ENCODE peak calls at places on chromosome 19, in four cellular contexts. One of them, this sample, is unnamed.

GRCh38 chr19:10871711-10872550 is 578 bp downstream of the CARM1 start:
- DNase-seq in GM12878: no peak
- DNase-seq in HepG2: no peak
- DNase-seq in WTC11: peak
- DNase-seq in this sample: peak

GRCh38 chr19:508204-509150 is 1.2 kb downstream of the TPGS1 start:
- DNase-seq in GM12878: no peak
- DNase-seq in HepG2: no peak
- DNase-seq in WTC11: no peak
- DNase-seq in this sample: no peak

GRCh38 chr19:14775855-14776254 is 2.5 kb downstream of the ADGRE2 start:
- DNase-seq in GM12878: no peak
- DNase-seq in HepG2: no peak
- DNase-seq in WTC11: peak
- DNase-seq in this sample: peak

GRCh38 chr19:49431330-49431749 is 6.2 kb downstream of the GFY start:
- DNase-seq in GM12878: no peak
- DNase-seq in HepG2: no peak
- DNase-seq in WTC11: no peak
- DNase-seq in this sample: peak

GRCh38 chr19:11457115-11457514 is 21.7 kb downstream of the PRKCSH start:
- DNase-seq in GM12878: no peak
- DNase-seq in HepG2: no peak
- DNase-seq in WTC11: no peak
- DNase-seq in this sample: peak

GRCh38 chr19:50155520-50156109 is 7.5 kb downstream of the IZUMO2 start:
- DNase-seq in GM12878: no peak
- DNase-seq in HepG2: no peak
- DNase-seq in WTC11: peak
- DNase-seq in this sample: peak

GRCh38 chr19:28488006-28488405 is 724.9 kb downstream of the UQCRFS1 start:
- DNase-seq in GM12878: no peak
- DNase-seq in HepG2: no peak
- DNase-seq in WTC11: no peak
- DNase-seq in this sample: no peak

GRCh38 chr19:42048992-42049391 is 21.0 kb downstream of the GRIK5 start:
- DNase-seq in GM12878: no peak
- DNase-seq in HepG2: no peak
- DNase-seq in WTC11: no peak
- DNase-seq in this sample: no peak

GRCh38 chr19:1262687-1263123 is 6.4 kb upstream of the CIRBP start:
- DNase-seq in GM12878: no peak
- DNase-seq in HepG2: no peak
- DNase-seq in WTC11: no peak
- DNase-seq in this sample: no peak

GRCh38 chr19:8973501-8974091 is 36.6 kb downstream of the MUC16 start:
- DNase-seq in GM12878: no peak
- DNase-seq in HepG2: no peak
- DNase-seq in WTC11: no peak
- DNase-seq in this sample: peak

GRCh38 chr19:32253683-32254020 is 91.8 kb upstream of the ZNF507 start:
- DNase-seq in GM12878: no peak
- DNase-seq in HepG2: no peak
- DNase-seq in WTC11: no peak
- DNase-seq in this sample: no peak

GRCh38 chr19:55253842-55254624 is 4.8 kb downstream of the PPP6R1 start:
- DNase-seq in GM12878: peak
- DNase-seq in HepG2: no peak
- DNase-seq in WTC11: no peak
- DNase-seq in this sample: no peak

GRCh38 chr19:11361037-11361770 is 6.0 kb downstream of the PLPPR2 start:
- DNase-seq in GM12878: no peak
- DNase-seq in HepG2: no peak
- DNase-seq in WTC11: peak
- DNase-seq in this sample: peak

GRCh38 chr19:36526581-36526980 is 1.5 kb downstream of the ZNF260 start:
- DNase-seq in GM12878: no peak
- DNase-seq in HepG2: no peak
- DNase-seq in WTC11: no peak
- DNase-seq in this sample: no peak

GRCh38 chr19:55643003-55643732 is at the start of gene ZNF581:
- DNase-seq in GM12878: peak
- DNase-seq in HepG2: peak
- DNase-seq in WTC11: peak
- DNase-seq in this sample: peak

GRCh38 chr19:46935066-46935663 is 74.4 kb downstream of the ARHGAP35 start:
- DNase-seq in GM12878: no peak
- DNase-seq in HepG2: no peak
- DNase-seq in WTC11: no peak
- DNase-seq in this sample: no peak

GRCh38 chr19:49340069-49340864 is 5.1 kb downstream of the CD37 start:
- DNase-seq in GM12878: peak
- DNase-seq in HepG2: peak
- DNase-seq in WTC11: peak
- DNase-seq in this sample: peak

GRCh38 chr19:40502647-40503046 is 35.8 kb downstream of the SPTBN4 start:
- DNase-seq in GM12878: no peak
- DNase-seq in HepG2: peak
- DNase-seq in WTC11: peak
- DNase-seq in this sample: peak

GRCh38 chr19:38152461-38153379 is 71.3 kb downstream of the DPF1 start:
- DNase-seq in GM12878: no peak
- DNase-seq in HepG2: no peak
- DNase-seq in WTC11: no peak
- DNase-seq in this sample: peak

GRCh38 chr19:50313812-50314536 is 15.2 kb downstream of the KCNC3 start:
- DNase-seq in GM12878: no peak
- DNase-seq in HepG2: no peak
- DNase-seq in WTC11: peak
- DNase-seq in this sample: no peak

GRCh38 chr19:50772408-50773311 is 2.4 kb downstream of the GPR32 start:
- DNase-seq in GM12878: no peak
- DNase-seq in HepG2: no peak
- DNase-seq in WTC11: no peak
- DNase-seq in this sample: peak

GRCh38 chr19:8695501-8695900 is 3.1 kb downstream of the ACTL9 start:
- DNase-seq in GM12878: no peak
- DNase-seq in HepG2: no peak
- DNase-seq in WTC11: no peak
- DNase-seq in this sample: no peak

GRCh38 chr19:10544242-10544752 is 593 bp downstream of the ATG4D start:
- DNase-seq in GM12878: no peak
- DNase-seq in HepG2: no peak
- DNase-seq in WTC11: no peak
- DNase-seq in this sample: peak

GRCh38 chr19:45753548-45753947 is 15.5 kb downstream of the SIX5 start:
- DNase-seq in GM12878: no peak
- DNase-seq in HepG2: no peak
- DNase-seq in WTC11: peak
- DNase-seq in this sample: peak

GRCh38 chr19:43468354-43469159 is 3.1 kb upstream of the LYPD3 start:
- DNase-seq in GM12878: no peak
- DNase-seq in HepG2: no peak
- DNase-seq in WTC11: no peak
- DNase-seq in this sample: no peak

GRCh38 chr19:16330368-16330801 is 5.8 kb downstream of the KLF2 start:
- DNase-seq in GM12878: no peak
- DNase-seq in HepG2: peak
- DNase-seq in WTC11: no peak
- DNase-seq in this sample: peak

GRCh38 chr19:56091066-56091490 is 30.0 kb downstream of the ZNF787 start:
- DNase-seq in GM12878: no peak
- DNase-seq in HepG2: no peak
- DNase-seq in WTC11: no peak
- DNase-seq in this sample: no peak

GRCh38 chr19:41792513-41793413 is 3.6 kb upstream of the CEACAM3 start:
- DNase-seq in GM12878: no peak
- DNase-seq in HepG2: peak
- DNase-seq in WTC11: peak
- DNase-seq in this sample: peak

GRCh38 chr19:44822177-44822576 is 13.3 kb downstream of the BCAM start:
- DNase-seq in GM12878: no peak
- DNase-seq in HepG2: no peak
- DNase-seq in WTC11: no peak
- DNase-seq in this sample: no peak

GRCh38 chr19:4980087-4980486 is 11.2 kb downstream of the KDM4B start:
- DNase-seq in GM12878: no peak
- DNase-seq in HepG2: no peak
- DNase-seq in WTC11: no peak
- DNase-seq in this sample: no peak

GRCh38 chr19:41589371-41589770 is 13.4 kb downstream of the CEACAM21 start:
- DNase-seq in GM12878: no peak
- DNase-seq in HepG2: no peak
- DNase-seq in WTC11: no peak
- DNase-seq in this sample: no peak

DNA sequence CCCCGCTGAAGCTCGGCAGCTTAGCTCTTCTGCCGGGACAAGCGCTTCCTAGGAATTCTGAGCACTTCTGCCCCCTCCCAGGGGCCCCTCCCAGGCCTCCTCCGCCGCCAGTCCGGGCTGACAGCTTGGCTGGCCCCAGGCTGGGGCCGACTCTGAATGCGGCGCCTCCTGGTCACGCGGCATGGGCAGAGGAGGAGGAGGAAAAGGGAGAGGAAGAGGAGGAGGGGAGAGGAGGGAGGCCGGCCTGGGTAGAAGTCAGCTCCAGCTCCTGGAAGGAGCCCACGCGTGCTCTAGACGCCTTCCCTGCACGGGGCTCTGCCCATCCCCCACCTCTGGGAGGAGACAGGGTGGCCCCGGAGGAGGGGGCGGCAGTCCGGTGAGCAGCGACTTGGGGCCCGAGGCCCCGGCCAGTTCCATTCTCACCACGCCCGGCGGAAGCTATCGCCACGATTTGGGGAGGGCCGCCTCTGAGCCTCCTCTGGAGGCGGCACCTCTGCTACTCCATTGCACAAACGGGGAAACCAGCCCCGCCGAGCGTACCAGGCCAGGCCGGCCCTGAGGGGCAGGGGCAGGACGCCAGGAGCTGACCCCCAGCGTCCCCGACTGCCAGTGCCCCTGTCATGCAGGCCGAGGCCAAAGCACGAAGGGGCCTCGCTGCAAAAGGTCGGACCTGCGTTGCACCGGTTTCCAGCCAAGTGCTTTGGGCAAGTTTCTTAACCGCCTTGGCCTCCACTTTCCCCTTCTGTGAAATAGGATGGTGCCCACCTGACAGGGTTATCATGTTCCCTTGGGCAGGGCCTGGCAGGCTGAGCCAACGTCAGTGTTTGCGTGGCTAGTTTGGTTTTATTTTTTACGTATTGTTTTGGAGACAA is 31.6 kb downstream of the CCNE1 start:
- DNase-seq in GM12878: no peak
- DNase-seq in HepG2: no peak
- DNase-seq in WTC11: peak
- DNase-seq in this sample: no peak
- TF ChIP-seq ETV6 in GM12878: no peak
- TF ChIP-seq ETV6 in HepG2: no peak
- TF ChIP-seq ETV6 in WTC11: no peak
- TF ChIP-seq ETV6 in this sample: no peak

GRCh38 chr19:33684550-33685303 is 63.0 kb downstream of the CHST8 start:
- DNase-seq in GM12878: no peak
- DNase-seq in HepG2: no peak
- DNase-seq in WTC11: no peak
- DNase-seq in this sample: no peak
- TF ChIP-seq ETV6 in GM12878: no peak
- TF ChIP-seq ETV6 in HepG2: no peak
- TF ChIP-seq ETV6 in WTC11: no peak
- TF ChIP-seq ETV6 in this sample: no peak

DNA sequence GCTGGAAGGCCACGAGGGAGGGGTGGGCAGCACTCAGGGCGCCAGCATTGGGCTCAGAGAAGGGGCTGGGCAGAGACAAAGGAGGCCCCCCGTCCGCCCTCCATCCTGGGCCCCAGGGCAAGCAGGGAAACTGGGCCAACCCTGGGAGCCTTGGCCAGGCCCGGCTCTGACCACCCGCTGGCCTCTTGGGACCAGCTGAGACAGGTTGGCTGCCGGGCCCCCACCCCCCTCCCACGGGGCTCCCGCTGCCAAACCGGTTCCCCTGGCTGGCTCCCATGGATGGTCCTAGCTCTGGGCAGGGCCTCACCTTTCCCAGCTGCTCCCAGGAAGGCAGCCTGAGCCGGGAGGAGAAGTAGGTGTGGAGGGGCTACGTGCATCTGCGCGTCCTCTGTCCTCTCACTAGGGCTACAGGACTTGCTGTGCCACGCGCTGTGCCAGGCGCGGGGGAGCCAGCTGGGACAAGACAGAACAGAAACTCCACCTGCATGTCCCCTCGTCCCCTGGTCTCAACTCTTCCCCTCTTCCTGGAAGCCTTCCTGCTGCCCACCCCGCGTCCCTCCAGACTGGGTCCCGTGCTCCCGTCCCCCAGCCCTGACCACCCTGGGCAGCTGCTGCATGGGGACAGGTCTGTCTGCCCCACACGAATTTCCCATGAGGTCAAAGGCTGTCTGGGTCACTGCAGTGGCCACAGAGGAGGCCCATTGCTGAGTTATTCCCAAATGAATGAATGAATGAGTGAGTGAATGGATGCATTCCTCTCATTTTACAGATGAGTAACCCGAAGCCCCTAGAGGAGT is 29.1 kb upstream of the NCCRP1 start:
- DNase-seq in GM12878: no peak
- DNase-seq in HepG2: no peak
- DNase-seq in WTC11: peak
- DNase-seq in this sample: no peak
- TF ChIP-seq ETV6 in GM12878: no peak
- TF ChIP-seq ETV6 in HepG2: no peak
- TF ChIP-seq ETV6 in WTC11: no peak
- TF ChIP-seq ETV6 in this sample: no peak

DNA sequence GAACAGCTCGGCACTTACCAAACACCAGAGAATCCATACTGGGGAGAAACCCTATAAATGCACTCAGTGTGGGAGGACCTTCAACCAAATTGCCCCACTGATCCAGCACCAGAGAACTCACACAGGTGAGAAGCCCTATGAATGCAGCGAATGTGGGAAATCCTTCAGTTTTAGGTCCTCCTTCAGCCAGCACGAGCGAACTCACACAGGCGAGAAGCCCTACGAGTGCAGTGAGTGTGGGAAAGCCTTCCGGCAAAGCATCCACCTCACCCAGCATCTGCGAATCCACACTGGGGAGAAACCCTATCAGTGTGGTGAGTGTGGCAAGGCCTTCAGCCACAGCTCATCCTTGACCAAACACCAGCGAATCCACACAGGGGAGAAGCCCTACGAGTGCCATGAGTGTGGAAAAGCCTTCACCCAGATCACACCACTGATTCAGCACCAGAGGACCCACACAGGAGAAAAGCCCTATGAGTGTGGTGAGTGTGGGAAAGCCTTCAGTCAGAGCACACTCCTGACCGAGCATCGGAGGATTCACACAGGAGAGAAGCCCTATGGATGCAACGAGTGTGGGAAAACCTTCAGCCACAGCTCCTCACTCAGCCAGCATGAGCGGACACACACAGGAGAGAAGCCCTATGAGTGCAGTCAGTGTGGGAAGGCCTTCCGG is 8.3 kb downstream of the ZNF135 start:
- DNase-seq in GM12878: no peak
- DNase-seq in HepG2: no peak
- DNase-seq in WTC11: no peak
- DNase-seq in this sample: no peak
- TF ChIP-seq ETV6 in GM12878: no peak
- TF ChIP-seq ETV6 in HepG2: no peak
- TF ChIP-seq ETV6 in WTC11: no peak
- TF ChIP-seq ETV6 in this sample: no peak

GRCh38 chr19:2394669-2395292 is 32.6 kb downstream of the TIMM13 start:
- DNase-seq in GM12878: peak
- DNase-seq in HepG2: peak
- DNase-seq in WTC11: no peak
- DNase-seq in this sample: no peak
- TF ChIP-seq ETV6 in GM12878: no peak
- TF ChIP-seq ETV6 in HepG2: no peak
- TF ChIP-seq ETV6 in WTC11: no peak
- TF ChIP-seq ETV6 in this sample: no peak